ENCODE peak calls at places on chromosomes 6 and 20, in six cellular contexts. Y is left colon, F is astrocyte of the cerebellum, L is endothelial cell, N is mucosa of descending colon, H is omental fat pad. U is an unnamed sample.

GRCh38 chr20:7843613-7844012 is 96.6 kb downstream of the HAO1 start:
- DNase-seq in N (no peak), H (peak; percentile 48), F (no peak), L (no peak), Y (no peak), U (no peak)

GRCh38 chr6:29964553-29964903 is 22.2 kb downstream of the HLA-A start:
- DNase-seq in N (no peak), L (no peak), Y (no peak), H (no peak), F (no peak), U (no peak)

GRCh38 chr20:63183422-63184146 is 32.3 kb downstream of the YTHDF1 start:
- DNase-seq in Y (peak; percentile 37), N (peak; percentile 52), F (no peak), H (no peak), L (peak; percentile 71), U (no peak)

GRCh38 chr20:43508604-43509040 is 1.1 kb downstream of the L3MBTL1 start:
- DNase-seq in L (peak; percentile 13), Y (peak; percentile 6), F (no peak), N (peak; percentile 6), H (no peak), U (no peak)

GRCh38 chr6:3727593-3728108 is 23.9 kb downstream of the PXDC1 start:
- DNase-seq in F (no peak), L (no peak), Y (no peak), H (no peak), N (no peak), U (no peak)

GRCh38 chr20:6651561-6651960 is 115.9 kb upstream of the BMP2 start:
- DNase-seq in H (no peak), N (no peak), Y (no peak), F (no peak), L (no peak), U (no peak)

GRCh38 chr6:149755300-149756260 is 6.0 kb downstream of the PCMT1 start:
- DNase-seq in L (no peak), F (no peak), N (no peak), H (no peak), Y (no peak), U (no peak)

GRCh38 chr20:33676652-33677645 is 2.7 kb upstream of the NECAB3 start:
- DNase-seq in Y (no peak), N (no peak), H (no peak), F (no peak), L (no peak), U (no peak)

GRCh38 chr6:105799051-105799450 is 287.1 kb upstream of the PRDM1 start:
- DNase-seq in L (no peak), H (no peak), Y (no peak), F (no peak), N (no peak), U (no peak)

GRCh38 chr20:31818376-31818908 is 714 bp upstream of the MYLK2 start:
- DNase-seq in L (no peak), H (no peak), Y (no peak), F (no peak), N (no peak), U (peak; percentile 62)

GRCh38 chr20:22446613-22447447 is 137.5 kb downstream of the FOXA2 start:
- DNase-seq in H (no peak), L (no peak), Y (no peak), F (no peak), N (no peak), U (no peak)

GRCh38 chr20:59933296-59933848 is at the start of gene SYCP2:
- DNase-seq in H (no peak), Y (peak; percentile 54), F (no peak), L (no peak), N (peak; percentile 53), U (peak; percentile 84)

GRCh38 chr20:18428490-18429173 is 38.2 kb downstream of the DZANK1 start:
- DNase-seq in H (no peak), Y (peak; percentile 81), L (no peak), F (no peak), N (peak; percentile 90), U (no peak)

GRCh38 chr6:106511274-106512047 is 117.8 kb downstream of the RTN4IP1 start:
- DNase-seq in L (peak; percentile 30), F (no peak), N (peak; percentile 58), Y (peak; percentile 65), H (no peak), U (peak; percentile 79)

GRCh38 chr20:33604084-33604990 is 57.8 kb upstream of the C20orf144 start:
- DNase-seq in N (no peak), F (no peak), L (no peak), Y (no peak), H (no peak), U (no peak)

GRCh38 chr20:38426006-38426405 is 9.1 kb downstream of the SNHG17 start:
- DNase-seq in N (no peak), L (no peak), H (no peak), Y (no peak), F (peak; percentile 71), U (no peak)

GRCh38 chr6:157265630-157266029 is 57.7 kb downstream of the TMEM242 start:
- DNase-seq in F (no peak), H (no peak), L (no peak), N (no peak), Y (no peak), U (no peak)

GRCh38 chr6:6519028-6519427 is 69.5 kb upstream of the LY86 start:
- DNase-seq in F (no peak), H (no peak), L (no peak), Y (no peak), N (no peak), U (no peak)

GRCh38 chr20:46206025-46206424 is 87.9 kb downstream of the CD40 start:
- DNase-seq in F (no peak), N (peak; percentile 40), Y (peak; percentile 15), H (no peak), L (no peak), U (peak; percentile 90)

GRCh38 chr20:58660855-58661254 is 9.8 kb downstream of the STX16 start:
- DNase-seq in N (no peak), H (no peak), L (no peak), F (no peak), Y (no peak), U (no peak)

GRCh38 chr6:111604259-111605099 is 1.2 kb downstream of the TRAF3IP2 start:
- DNase-seq in N (peak; percentile 54), H (peak; percentile 42), Y (peak; percentile 36), F (no peak), L (peak; percentile 7), U (peak; percentile 80)

GRCh38 chr6:72855471-72855870 is 233.6 kb downstream of the KCNQ5 start:
- DNase-seq in N (no peak), L (no peak), Y (no peak), F (no peak), H (no peak), U (no peak)

GRCh38 chr6:97669191-97669651 is 386.2 kb upstream of the MMS22L start:
- DNase-seq in Y (no peak), H (no peak), N (no peak), F (peak; percentile 15), L (no peak), U (no peak)

GRCh38 chr20:45341939-45342862 is 6.0 kb downstream of the SDC4 start:
- DNase-seq in L (peak; percentile 33), H (no peak), N (peak; percentile 58), F (no peak), Y (peak; percentile 56), U (peak; percentile 90)